ENCODE peak calls at places on chromosomes 3 and 15, in five cellular contexts. N is mesothelial cell of epicardium, V is SHP77 treated with DMSO at 0.1 percent for 48 hours, R is right lobe of liver, C is cardiac fibroblast. X is an unnamed sample.

GRCh38 chr15:29094711-29095110 is 174.9 kb downstream of the NSMCE3 start:
- DNase-seq in V (no peak), R (no peak), C (no peak), N (no peak), X (no peak)

GRCh38 chr3:16181361-16181760 is 6.9 kb downstream of the GALNT15 start:
- DNase-seq in C (peak; percentile 66), R (peak; percentile 50), V (no peak), N (no peak), X (no peak)

GRCh38 chr3:23395115-23395514 is 192.0 kb downstream of the UBE2E2 start:
- DNase-seq in R (no peak), N (no peak), C (no peak), V (no peak), X (no peak)

GRCh38 chr15:35327789-35328188 is 218.2 kb downstream of the DPH6 start:
- DNase-seq in N (no peak), V (no peak), C (no peak), R (no peak), X (no peak)

GRCh38 chr15:68055224-68055705 is 1.1 kb downstream of the PIAS1 start:
- DNase-seq in N (no peak), R (no peak), C (peak; percentile 64), V (no peak), X (no peak)

GRCh38 chr3:127062926-127063325 is 80.0 kb downstream of the PLXNA1 start:
- DNase-seq in V (no peak), N (peak; percentile 10), C (no peak), R (peak; percentile 26), X (no peak)

GRCh38 chr3:134017490-134017889 is 12.2 kb downstream of the SLCO2A1 start:
- DNase-seq in V (no peak), R (no peak), N (no peak), C (no peak), X (no peak)

GRCh38 chr3:79604681-79605080 is 163.1 kb downstream of the ROBO1 start:
- DNase-seq in N (no peak), V (no peak), C (peak; percentile 21), R (no peak), X (no peak)

GRCh38 chr3:65914740-65915366 is 123.9 kb downstream of the MAGI1 start:
- DNase-seq in N (no peak), R (no peak), V (no peak), C (peak; percentile 41), X (no peak)

GRCh38 chr15:41801185-41801584 is 26.7 kb upstream of the JMJD7 start:
- DNase-seq in N (no peak), R (no peak), V (no peak), C (no peak), X (no peak)

GRCh38 chr3:183008799-183009198 is 28.5 kb upstream of the DCUN1D1 start:
- DNase-seq in N (no peak), V (no peak), R (no peak), C (no peak), X (no peak)

GRCh38 chr3:66644549-66644948 is 143.7 kb upstream of the LRIG1 start:
- DNase-seq in N (no peak), V (no peak), C (no peak), R (no peak), X (no peak)

GRCh38 chr3:140972833-140973232 is 31.2 kb downstream of the SLC25A36 start:
- DNase-seq in N (no peak), R (no peak), V (no peak), C (peak; percentile 42), X (no peak)

GRCh38 chr3:116474356-116475200 is 29.3 kb upstream of the LSAMP start:
- DNase-seq in N (no peak), V (peak; percentile 88), C (no peak), R (no peak), X (no peak)

GRCh38 chr3:172449468-172450149 is 1.4 kb upstream of the GHSR start:
- DNase-seq in N (peak; percentile 45), V (no peak), R (no peak), C (peak; percentile 41), X (no peak)

GRCh38 chr3:130892759-130893239 is 1.1 kb upstream of the ATP2C1 start:
- DNase-seq in V (peak; percentile 61), N (no peak), C (peak; percentile 89), R (peak; percentile 69), X (no peak)

GRCh38 chr15:94252906-94253305 is 21.5 kb downstream of the MCTP2 start:
- DNase-seq in C (no peak), V (no peak), N (no peak), R (no peak), X (no peak)

GRCh38 chr3:61565569-61565968 is 4.2 kb downstream of the PTPRG start:
- DNase-seq in C (peak; percentile 58), V (no peak), R (no peak), N (no peak), X (no peak)

GRCh38 chr15:50797926-50798325 is 32.4 kb upstream of the SPPL2A start:
- DNase-seq in N (no peak), R (no peak), C (no peak), V (no peak), X (no peak)

GRCh38 chr3:97872209-97873042 is 50.6 kb downstream of the CRYBG3 start:
- DNase-seq in R (no peak), V (no peak), N (no peak), C (peak; percentile 98), X (no peak)

GRCh38 chr3:52440671-52441070 is 4.2 kb downstream of the SEMA3G start:
- DNase-seq in N (peak; percentile 10), R (no peak), V (no peak), C (no peak), X (no peak)

GRCh38 chr3:148694116-148694515 is 3.6 kb upstream of the AGTR1 start:
- DNase-seq in C (peak; percentile 41), V (no peak), R (no peak), N (no peak), X (no peak)

GRCh38 chr3:128784228-128784627 is 58.2 kb downstream of the RAB7A start:
- DNase-seq in N (no peak), R (no peak), C (no peak), V (no peak), X (no peak)

GRCh38 chr3:62718011-62718410 is 157.2 kb downstream of the CADPS start:
- DNase-seq in R (no peak), C (no peak), V (no peak), N (no peak), X (no peak)

GRCh38 chr3:50245251-50245745 is 9.3 kb downstream of the GNAI2 start:
- DNase-seq in N (no peak), V (no peak), C (no peak), R (no peak), X (no peak)

GRCh38 chr3:96966181-96966929 is 152.0 kb downstream of the EPHA6 start:
- DNase-seq in V (no peak), R (no peak), N (no peak), C (peak; percentile 16), X (no peak)

GRCh38 chr15:61906961-61907752 is 153.1 kb downstream of the VPS13C start:
- DNase-seq in N (no peak), R (peak; percentile 42), V (no peak), C (no peak), X (no peak)

GRCh38 chr15:81939604-81940440 is 106.0 kb downstream of the MEX3B start:
- DNase-seq in N (no peak), C (peak; percentile 84), R (no peak), V (peak; percentile 40), X (no peak)

GRCh38 chr3:58355174-58355573 is 22.5 kb downstream of the PXK start:
- DNase-seq in R (no peak), N (no peak), C (no peak), V (no peak), X (no peak)

GRCh38 chr3:4297486-4297885 is 5.7 kb upstream of the SETMAR start:
- DNase-seq in N (no peak), V (no peak), R (no peak), C (no peak), X (no peak)

GRCh38 chr3:10511809-10512494 is 6.6 kb upstream of the ATP2B2 start:
- DNase-seq in N (no peak), V (no peak), R (no peak), C (peak; percentile 40), X (no peak)

GRCh38 chr15:60804986-60805949 is 326.3 kb upstream of the ICE2 start:
- DNase-seq in N (no peak), R (no peak), V (peak; percentile 84), C (peak; percentile 92), X (no peak)

GRCh38 chr3:28989646-28990089 is 291.2 kb upstream of the RBMS3 start:
- DNase-seq in R (no peak), V (no peak), N (no peak), C (peak; percentile 14), X (no peak)

GRCh38 chr3:39272191-39272590 is 7.6 kb downstream of the CX3CR1 start:
- DNase-seq in N (no peak), C (no peak), V (no peak), R (no peak), X (no peak)

GRCh38 chr3:15929944-15930571 is 132.3 kb upstream of the ANKRD28 start:
- DNase-seq in C (no peak), V (no peak), N (no peak), R (no peak), X (no peak)

GRCh38 chr3:157081681-157082210 is 78.2 kb downstream of the CCNL1 start:
- DNase-seq in V (no peak), C (peak; percentile 96), N (peak; percentile 83), R (peak; percentile 87), X (peak; percentile 54)

GRCh38 chr15:39400002-39400401 is 180.9 kb upstream of the THBS1 start:
- DNase-seq in V (no peak), C (no peak), N (no peak), R (no peak), X (no peak)

GRCh38 chr3:195249858-195250464 is 21.0 kb downstream of the XXYLT1 start:
- DNase-seq in N (no peak), V (no peak), R (peak; percentile 39), C (no peak), X (no peak)

GRCh38 chr3:66038726-66039589 is at the start of gene MAGI1:
- DNase-seq in N (peak; percentile 77), V (peak; percentile 86), C (peak; percentile 96), R (peak; percentile 95), X (peak; percentile 77)

X was measured in D721Med.